ENCODE peak calls at places on chromosomes 7 and 10, in seven cellular contexts. F is nephron progenitor cell, P is ecto neural progenitor cell, Z is prostate gland, B is IMR-90, N is memory B cell, U is kidney tubule cell. H is an unnamed sample.

GRCh38 chr10:110737886-110738634 is 93.9 kb downstream of the RBM20 start:
- DNase-seq in F (no peak), P (no peak), Z (no peak), B (peak), N (no peak), U (no peak), H (peak)

GRCh38 chr10:110784198-110784597 is 87.5 kb upstream of the PDCD4 start:
- DNase-seq in F (no peak), P (no peak), Z (peak), B (no peak), N (no peak), U (no peak), H (no peak)

GRCh38 chr10:103083266-103083976 is 109.7 kb downstream of the NT5C2 start:
- DNase-seq in F (no peak), P (no peak), Z (no peak), B (no peak), N (no peak), U (no peak), H (no peak)

GRCh38 chr7:150410680-150411346 is 31.7 kb downstream of the ZNF775 start:
- DNase-seq in F (peak), P (no peak), Z (no peak), B (no peak), N (no peak), U (peak), H (peak)

GRCh38 chr7:21568762-21569161 is 25.9 kb downstream of the DNAH11 start:
- DNase-seq in F (no peak), P (no peak), Z (no peak), B (no peak), N (peak), U (peak), H (no peak)

GRCh38 chr10:79061441-79062315 is 7.1 kb upstream of the ZMIZ1 start:
- DNase-seq in F (no peak), P (no peak), Z (no peak), B (no peak), N (no peak), U (no peak), H (no peak)

GRCh38 chr7:90404777-90405176 is 1.5 kb downstream of the CLDN12 start:
- DNase-seq in F (no peak), P (no peak), Z (no peak), B (peak), N (no peak), U (peak), H (no peak)

GRCh38 chr10:100878291-100878910 is 34.4 kb upstream of the SLF2 start:
- DNase-seq in F (peak), P (peak), Z (peak), B (peak), N (no peak), U (peak), H (peak)

GRCh38 chr7:23074443-23075244 is 30.9 kb upstream of the KLHL7 start:
- DNase-seq in F (no peak), P (no peak), Z (no peak), B (peak), N (no peak), U (no peak), H (no peak)